ENCODE peak calls at places on chromosome 17, in four cellular contexts. One of them, this sample, is unnamed.

GRCh38 chr17:72922223-72922622 is 170.3 kb downstream of the SLC39A11 start:
- DNase-seq in fibroblast of the aortic adventitia: no peak
- DNase-seq in T-helper 9 cell: no peak
- DNase-seq in glutamatergic neuron: no peak
- DNase-seq in this sample: no peak

GRCh38 chr17:75776399-75777242 is 8.0 kb upstream of the UNK start:
- DNase-seq in fibroblast of the aortic adventitia: peak; percentile 40
- DNase-seq in glutamatergic neuron: no peak
- DNase-seq in T-helper 9 cell: no peak
- DNase-seq in this sample: no peak

GRCh38 chr17:57874434-57875108 is 24.7 kb upstream of the MRPS23 start:
- DNase-seq in glutamatergic neuron: peak; percentile 84
- DNase-seq in fibroblast of the aortic adventitia: peak; percentile 84
- DNase-seq in T-helper 9 cell: no peak
- DNase-seq in this sample: peak; percentile 90

GRCh38 chr17:40791808-40792436 is 7.8 kb downstream of the KRT28 start:
- DNase-seq in T-helper 9 cell: no peak
- DNase-seq in fibroblast of the aortic adventitia: peak; percentile 66
- DNase-seq in glutamatergic neuron: no peak
- DNase-seq in this sample: peak; percentile 26

GRCh38 chr17:65163990-65164495 is 26.9 kb downstream of the RGS9 start:
- DNase-seq in glutamatergic neuron: no peak
- DNase-seq in T-helper 9 cell: peak; percentile 14
- DNase-seq in fibroblast of the aortic adventitia: no peak
- DNase-seq in this sample: no peak

GRCh38 chr17:40023590-40024292 is 8.5 kb downstream of the CSF3 start:
- DNase-seq in T-helper 9 cell: no peak
- DNase-seq in glutamatergic neuron: no peak
- DNase-seq in fibroblast of the aortic adventitia: peak; percentile 46
- DNase-seq in this sample: no peak

GRCh38 chr17:65487161-65487560 is 74.3 kb downstream of the AXIN2 start:
- DNase-seq in T-helper 9 cell: no peak
- DNase-seq in glutamatergic neuron: no peak
- DNase-seq in fibroblast of the aortic adventitia: no peak
- DNase-seq in this sample: no peak

GRCh38 chr17:31461227-31461810 is 69.8 kb downstream of the RAB11FIP4 start:
- DNase-seq in glutamatergic neuron: no peak
- DNase-seq in fibroblast of the aortic adventitia: no peak
- DNase-seq in T-helper 9 cell: no peak
- DNase-seq in this sample: no peak

GRCh38 chr17:51608251-51608933 is 348.0 kb downstream of the UTP18 start:
- DNase-seq in fibroblast of the aortic adventitia: no peak
- DNase-seq in T-helper 9 cell: no peak
- DNase-seq in glutamatergic neuron: no peak
- DNase-seq in this sample: no peak

GRCh38 chr17:30379303-30380105 is 777 bp downstream of the CPD start:
- DNase-seq in T-helper 9 cell: peak; percentile 15
- DNase-seq in glutamatergic neuron: peak; percentile 40
- DNase-seq in fibroblast of the aortic adventitia: no peak
- DNase-seq in this sample: no peak

GRCh38 chr17:45311406-45311761 is 5.4 kb downstream of the MAP3K14 start:
- DNase-seq in T-helper 9 cell: no peak
- DNase-seq in fibroblast of the aortic adventitia: no peak
- DNase-seq in glutamatergic neuron: no peak
- DNase-seq in this sample: no peak

GRCh38 chr17:57481901-57482300 is 225.6 kb downstream of the MSI2 start:
- DNase-seq in T-helper 9 cell: no peak
- DNase-seq in glutamatergic neuron: no peak
- DNase-seq in fibroblast of the aortic adventitia: peak; percentile 100
- DNase-seq in this sample: no peak

GRCh38 chr17:82267575-82268379 is 5.7 kb downstream of the CSNK1D start:
- DNase-seq in T-helper 9 cell: no peak
- DNase-seq in fibroblast of the aortic adventitia: peak; percentile 94
- DNase-seq in glutamatergic neuron: no peak
- DNase-seq in this sample: no peak

GRCh38 chr17:58232707-58233156 is 5.7 kb upstream of the LPO start:
- DNase-seq in T-helper 9 cell: no peak
- DNase-seq in fibroblast of the aortic adventitia: peak; percentile 56
- DNase-seq in glutamatergic neuron: no peak
- DNase-seq in this sample: no peak

GRCh38 chr17:66636111-66636510 is 198.8 kb upstream of the CACNG5 start:
- DNase-seq in fibroblast of the aortic adventitia: peak; percentile 75
- DNase-seq in T-helper 9 cell: no peak
- DNase-seq in glutamatergic neuron: no peak
- DNase-seq in this sample: no peak

GRCh38 chr17:68704897-68705296 is 103.7 kb upstream of the FAM20A start:
- DNase-seq in fibroblast of the aortic adventitia: peak; percentile 77
- DNase-seq in T-helper 9 cell: no peak
- DNase-seq in glutamatergic neuron: no peak
- DNase-seq in this sample: no peak

GRCh38 chr17:40121191-40121885 is 433 bp upstream of the MSL1 start:
- DNase-seq in fibroblast of the aortic adventitia: peak; percentile 55
- DNase-seq in T-helper 9 cell: no peak
- DNase-seq in glutamatergic neuron: no peak
- DNase-seq in this sample: no peak

GRCh38 chr17:46916211-46916610 is 6.7 kb upstream of the GOSR2 start:
- DNase-seq in glutamatergic neuron: no peak
- DNase-seq in fibroblast of the aortic adventitia: no peak
- DNase-seq in T-helper 9 cell: no peak
- DNase-seq in this sample: no peak

GRCh38 chr17:35350493-35350892 is 22.9 kb downstream of the SLFN11 start:
- DNase-seq in fibroblast of the aortic adventitia: no peak
- DNase-seq in T-helper 9 cell: no peak
- DNase-seq in glutamatergic neuron: no peak
- DNase-seq in this sample: no peak

GRCh38 chr17:19457046-19457445 is 46.0 kb downstream of the RNF112 start:
- DNase-seq in fibroblast of the aortic adventitia: no peak
- DNase-seq in glutamatergic neuron: no peak
- DNase-seq in T-helper 9 cell: no peak
- DNase-seq in this sample: no peak

GRCh38 chr17:48143629-48144028 is 36.1 kb downstream of the SNX11 start:
- DNase-seq in glutamatergic neuron: no peak
- DNase-seq in T-helper 9 cell: no peak
- DNase-seq in fibroblast of the aortic adventitia: no peak
- DNase-seq in this sample: no peak

GRCh38 chr17:43423777-43424455 is 25.1 kb downstream of the ARL4D start:
- DNase-seq in T-helper 9 cell: no peak
- DNase-seq in glutamatergic neuron: no peak
- DNase-seq in fibroblast of the aortic adventitia: no peak
- DNase-seq in this sample: no peak

GRCh38 chr17:28807925-28808641 is 34.5 kb downstream of the FAM222B start:
- DNase-seq in fibroblast of the aortic adventitia: peak; percentile 83
- DNase-seq in T-helper 9 cell: no peak
- DNase-seq in glutamatergic neuron: no peak
- DNase-seq in this sample: peak; percentile 17

GRCh38 chr17:9905902-9906301 is 831 bp upstream of the RCVRN start:
- DNase-seq in T-helper 9 cell: no peak
- DNase-seq in glutamatergic neuron: peak; percentile 69
- DNase-seq in fibroblast of the aortic adventitia: no peak
- DNase-seq in this sample: peak; percentile 87

GRCh38 chr17:14712471-14713075 is 411.7 kb downstream of the HS3ST3B1 start:
- DNase-seq in glutamatergic neuron: no peak
- DNase-seq in fibroblast of the aortic adventitia: no peak
- DNase-seq in T-helper 9 cell: no peak
- DNase-seq in this sample: no peak

GRCh38 chr17:28737770-28738679 is 5.8 kb upstream of the TRAF4 start:
- DNase-seq in glutamatergic neuron: no peak
- DNase-seq in fibroblast of the aortic adventitia: no peak
- DNase-seq in T-helper 9 cell: no peak
- DNase-seq in this sample: peak; percentile 6

GRCh38 chr17:47789611-47790520 is 31.7 kb downstream of the OSBPL7 start:
- DNase-seq in fibroblast of the aortic adventitia: peak; percentile 34
- DNase-seq in glutamatergic neuron: peak; percentile 77
- DNase-seq in T-helper 9 cell: peak; percentile 31
- DNase-seq in this sample: peak; percentile 85

GRCh38 chr17:47959825-47960655 is 2.4 kb upstream of the PRR15L start:
- DNase-seq in T-helper 9 cell: no peak
- DNase-seq in glutamatergic neuron: no peak
- DNase-seq in fibroblast of the aortic adventitia: no peak
- DNase-seq in this sample: no peak

GRCh38 chr17:75981019-75981615 is 2.1 kb downstream of the TEN1 start:
- DNase-seq in fibroblast of the aortic adventitia: peak; percentile 46
- DNase-seq in T-helper 9 cell: no peak
- DNase-seq in glutamatergic neuron: no peak
- DNase-seq in this sample: no peak

GRCh38 chr17:78125138-78125913 is 3.2 kb downstream of the TMC6 start:
- DNase-seq in glutamatergic neuron: no peak
- DNase-seq in fibroblast of the aortic adventitia: no peak
- DNase-seq in T-helper 9 cell: no peak
- DNase-seq in this sample: no peak

GRCh38 chr17:48051706-48052486 is 3.7 kb downstream of the NFE2L1 start:
- DNase-seq in fibroblast of the aortic adventitia: peak; percentile 99
- DNase-seq in glutamatergic neuron: no peak
- DNase-seq in T-helper 9 cell: no peak
- DNase-seq in this sample: no peak

GRCh38 chr17:51857052-51857593 is 301.4 kb downstream of the CA10 start:
- DNase-seq in T-helper 9 cell: no peak
- DNase-seq in glutamatergic neuron: no peak
- DNase-seq in fibroblast of the aortic adventitia: no peak
- DNase-seq in this sample: peak; percentile 24

GRCh38 chr17:28828294-28829040 is 14.1 kb downstream of the FAM222B start:
- DNase-seq in glutamatergic neuron: no peak
- DNase-seq in T-helper 9 cell: no peak
- DNase-seq in fibroblast of the aortic adventitia: no peak
- DNase-seq in this sample: no peak

GRCh38 chr17:10171057-10171456 is 27.3 kb downstream of the GAS7 start:
- DNase-seq in glutamatergic neuron: no peak
- DNase-seq in fibroblast of the aortic adventitia: peak; percentile 56
- DNase-seq in T-helper 9 cell: no peak
- DNase-seq in this sample: no peak

GRCh38 chr17:38871247-38871991 is 1.6 kb downstream of the LASP1 start:
- DNase-seq in fibroblast of the aortic adventitia: peak; percentile 63
- DNase-seq in glutamatergic neuron: no peak
- DNase-seq in T-helper 9 cell: peak; percentile 57
- DNase-seq in this sample: no peak

GRCh38 chr17:82236142-82236971 is 7.5 kb downstream of the SLC16A3 start:
- DNase-seq in fibroblast of the aortic adventitia: no peak
- DNase-seq in glutamatergic neuron: peak; percentile 79
- DNase-seq in T-helper 9 cell: peak; percentile 64
- DNase-seq in this sample: peak; percentile 87

This sample was measured in iPS-NIHi11.